ENCODE peak calls at places on chromosomes 5 and 9, in eight cellular contexts. X is GM23248, T is PC-3, H is OCI-LY7, B is GM23338, V is HCT116, E is hepatocyte, Z is SK-N-SH. O is an unnamed sample.

GRCh38 chr9:95004452-95005275 is 278.2 kb downstream of the AOPEP start:
- DNase-seq in V (no peak), B (peak; percentile 73), X (peak; percentile 83), Z (peak; percentile 87), H (no peak), E (peak; percentile 87), T (peak; percentile 36), O (peak; percentile 78)

GRCh38 chr9:23746317-23746716 is 79.7 kb downstream of the ELAVL2 start:
- DNase-seq in E (no peak), B (no peak), H (no peak), X (no peak), Z (no peak), T (peak; percentile 21), V (no peak), O (no peak)

GRCh38 chr5:88144219-88145040 is 124.2 kb downstream of the TMEM161B start:
- DNase-seq in H (no peak), V (no peak), X (no peak), E (no peak), Z (peak; percentile 5), T (no peak), B (peak; percentile 63), O (peak; percentile 63)

GRCh38 chr9:34522091-34522887 is 501 bp downstream of the ENHO start:
- DNase-seq in T (no peak), H (no peak), X (peak; percentile 12), E (no peak), V (no peak), Z (peak; percentile 40), B (no peak), O (peak; percentile 19)

GRCh38 chr5:93425102-93425501 is 155.9 kb downstream of the NR2F1-AS1 start:
- DNase-seq in B (no peak), V (no peak), H (no peak), T (no peak), X (peak; percentile 62), Z (no peak), E (no peak), O (no peak)

GRCh38 chr5:79743846-79744605 is 54.4 kb downstream of the CMYA5 start:
- DNase-seq in Z (no peak), H (no peak), V (no peak), B (peak; percentile 50), T (no peak), E (no peak), X (peak; percentile 81), O (peak; percentile 12)

GRCh38 chr9:80881946-80882345 is 807.4 kb downstream of the TLE1 start:
- DNase-seq in Z (peak; percentile 19), X (no peak), B (peak; percentile 49), T (no peak), E (no peak), H (no peak), V (no peak), O (peak; percentile 59)

GRCh38 chr5:16869821-16870796 is 66.0 kb downstream of the MYO10 start:
- DNase-seq in Z (no peak), H (no peak), X (peak; percentile 71), V (peak; percentile 71), T (peak; percentile 99), B (no peak), E (no peak), O (no peak)

GRCh38 chr9:12775373-12775962 is 648 bp downstream of the LURAP1L start:
- DNase-seq in V (no peak), X (peak; percentile 52), H (no peak), E (peak; percentile 56), T (no peak), B (peak; percentile 50), Z (peak; percentile 69), O (peak; percentile 64)

GRCh38 chr5:81785311-81785710 is 34.4 kb upstream of the SSBP2 start:
- DNase-seq in X (no peak), T (peak; percentile 16), H (no peak), V (no peak), Z (no peak), E (no peak), B (no peak), O (no peak)
- TF ChIP-seq EZH2phosphoT487 in X (no peak), T (no peak), H (no peak), V (no peak), Z (no peak), E (no peak), B (no peak), O (no peak)

DNA sequence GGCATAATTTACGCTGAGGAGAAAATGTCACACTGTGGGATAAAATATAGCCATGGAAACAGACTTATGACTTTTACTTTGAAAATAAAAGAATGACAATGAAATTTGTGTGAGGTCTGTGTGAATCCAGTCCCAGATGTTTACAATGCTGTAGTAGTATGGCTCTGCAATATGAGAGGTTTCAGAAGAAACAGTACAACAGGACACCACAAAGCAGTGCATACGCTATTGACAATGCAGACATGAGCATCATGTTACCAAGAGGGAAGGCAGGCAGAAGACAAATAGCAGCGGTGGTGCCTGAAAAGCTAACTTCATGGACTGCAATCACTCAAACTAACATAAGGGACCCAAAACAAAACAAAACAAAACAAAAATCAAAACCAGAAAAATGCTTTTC is 1.8 kb downstream of the FGF10 start:
- DNase-seq in X (no peak), B (peak; percentile 15), V (no peak), H (no peak), T (no peak), Z (no peak), E (no peak), O (peak; percentile 36)
- H3K4me3 ChIP-seq in X (no peak overlapping the region), B (peak overlapping the region; percentile 75), V (no peak overlapping the region), H (no peak overlapping the region), T (no peak overlapping the region), Z (no peak overlapping the region), E (peak overlapping the region; percentile 55), O (peak overlapping the region; percentile 62)

GRCh38 chr9:121286688-121286972 is 18.7 kb downstream of the GSN start:
- DNase-seq in V (no peak), X (no peak), B (no peak), E (no peak), Z (no peak), H (no peak), T (no peak), O (no peak)

GRCh38 chr9:121283856-121284732 is 16.1 kb downstream of the GSN start:
- DNase-seq in T (no peak), B (no peak), X (no peak), Z (no peak), E (no peak), V (no peak), H (no peak), O (peak; percentile 67)

GRCh38 chr9:121284733-121285451 is 16.9 kb downstream of the GSN start:
- DNase-seq in B (no peak), T (no peak), V (no peak), X (no peak), Z (no peak), E (no peak), H (no peak), O (no peak)

GRCh38 chr9:121286973-121287721 is 19.2 kb downstream of the GSN start:
- DNase-seq in E (peak; percentile 94), X (peak; percentile 95), T (peak; percentile 96), V (peak; percentile 98), Z (no peak), B (peak; percentile 96), H (no peak), O (peak; percentile 83)

DNA sequence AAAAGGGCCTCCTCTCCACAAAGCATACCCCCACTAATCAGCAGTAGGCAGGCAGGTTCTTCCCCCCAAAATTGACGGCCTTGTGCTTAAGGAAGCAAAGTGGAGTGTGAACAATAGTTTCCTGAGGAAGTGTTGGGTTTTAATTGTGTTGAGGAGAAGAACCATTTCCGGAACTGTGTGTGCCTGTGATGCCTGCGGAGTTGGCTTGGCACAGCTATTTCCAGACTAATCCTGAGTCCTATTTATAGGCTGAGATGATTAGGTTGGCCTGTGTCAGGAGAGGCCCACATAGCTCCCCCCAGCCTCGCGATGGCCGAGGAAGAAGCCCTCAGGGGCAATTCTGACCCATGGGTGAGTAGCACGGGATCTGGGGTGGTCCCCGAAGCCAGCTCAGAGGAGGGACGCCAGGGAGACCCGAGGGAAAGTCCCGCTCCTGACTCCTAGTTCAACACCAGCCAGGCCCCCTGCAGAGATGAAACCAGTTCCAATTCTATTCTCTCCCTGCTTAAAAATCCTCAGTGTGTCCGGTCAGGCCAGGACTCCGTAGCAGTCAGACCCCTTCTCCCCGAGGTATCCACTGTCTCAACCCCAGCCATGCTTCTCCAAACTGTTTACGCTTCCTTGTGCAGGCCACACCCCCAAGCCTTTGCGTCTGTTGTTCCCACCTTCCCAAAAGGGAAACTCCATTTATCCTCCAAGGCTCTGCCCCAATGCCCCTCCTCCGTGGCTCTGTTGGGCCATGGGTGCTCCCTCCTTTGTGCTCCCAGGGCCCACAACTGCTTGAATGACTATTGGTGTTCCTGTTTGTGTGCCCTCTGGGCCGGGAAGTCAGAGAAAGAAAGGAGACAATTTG is 18.1 kb downstream of the GSN start:
- DNase-seq in T (no peak), V (peak; percentile 64), X (peak; percentile 86), B (peak; percentile 73), Z (no peak), H (no peak), E (peak; percentile 65), O (peak; percentile 45)
- TF ChIP-seq EZH2phosphoT487 in T (no peak), V (no peak), X (no peak), B (no peak), Z (no peak), H (no peak), E (no peak), O (no peak)

GRCh38 chr5:150291388-150292385 is 2.1 kb upstream of the CAMK2A start:
- DNase-seq in Z (no peak), T (no peak), E (no peak), B (no peak), X (no peak), V (no peak), H (no peak), O (no peak)

GRCh38 chr5:150295741-150296486 is 6.3 kb upstream of the CAMK2A start:
- DNase-seq in V (no peak), Z (no peak), B (no peak), X (peak; percentile 38), T (no peak), H (no peak), E (no peak), O (no peak)

GRCh38 chr5:150295172-150295611 is 5.6 kb upstream of the CAMK2A start:
- DNase-seq in V (no peak), H (no peak), X (peak; percentile 79), T (peak; percentile 85), B (no peak), E (peak; percentile 72), Z (no peak), O (no peak)

GRCh38 chr5:150294551-150295071 is 5.0 kb upstream of the CAMK2A start:
- DNase-seq in X (no peak), H (no peak), Z (no peak), E (no peak), B (no peak), V (no peak), T (no peak), O (no peak)

DNA sequence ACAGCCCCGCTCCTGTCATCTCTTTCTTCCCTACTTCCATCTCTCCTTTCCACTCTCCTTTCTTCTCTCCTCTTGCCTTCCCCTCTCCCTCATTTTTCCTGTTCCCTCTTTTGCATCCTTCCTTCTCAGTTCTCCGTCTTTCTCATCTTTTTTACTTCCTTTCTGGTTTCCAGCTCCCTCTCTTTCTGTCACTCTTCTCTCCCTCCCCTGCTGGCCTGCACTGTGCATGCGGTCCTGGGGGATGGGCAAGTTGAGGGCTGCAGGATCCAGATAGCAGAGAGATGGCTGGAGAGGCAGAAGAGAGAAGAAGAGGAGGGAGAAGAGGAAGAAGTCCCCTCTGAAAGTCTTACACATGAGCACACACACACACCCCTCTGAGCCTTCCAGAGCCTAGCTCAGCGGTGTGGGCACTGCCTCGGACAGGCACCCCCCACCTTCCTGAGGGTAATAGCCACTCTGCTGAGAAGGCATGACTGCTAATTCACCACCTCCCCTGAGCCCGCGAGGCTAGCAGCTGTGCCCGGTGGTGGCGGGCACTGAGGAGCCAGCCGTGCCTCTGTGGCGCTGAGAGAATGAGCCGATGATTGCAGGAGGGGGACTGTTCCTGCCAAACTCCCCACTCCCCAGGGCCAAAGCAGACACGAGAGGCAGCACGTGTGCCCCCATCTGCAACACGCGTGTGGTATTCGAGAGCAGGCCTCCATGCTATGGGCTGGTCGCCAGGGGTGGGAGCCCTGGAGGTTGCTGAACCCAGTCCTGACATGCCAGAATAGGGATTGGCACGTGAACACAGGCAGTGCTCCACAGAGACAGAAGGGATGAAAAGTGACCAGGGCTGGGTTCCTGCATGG is 3.7 kb upstream of the CAMK2A start:
- DNase-seq in E (no peak), H (no peak), B (no peak), V (no peak), Z (no peak), T (no peak), X (no peak), O (no peak)
- H3K4me3 ChIP-seq in E (no peak overlapping the region), H (no peak overlapping the region), B (no peak overlapping the region), V (no peak overlapping the region), Z (no peak overlapping the region), T (no peak overlapping the region), X (no peak overlapping the region), O (no peak overlapping the region)